ENCODE peak calls at places on chromosomes 16 and 17, in six cellular contexts. O, R, H, Q, J and Y are unnamed samples.

GRCh38 chr16:85316321-85316919 is 204.1 kb upstream of the CIBAR2 start:
- DNase-seq in O (peak), J (no peak), H (no peak), Q (no peak), R (peak), Y (peak)

GRCh38 chr17:78426293-78426879 is 47.9 kb downstream of the PGS1 start:
- DNase-seq in J (no peak), Q (no peak), O (no peak), H (peak), R (no peak), Y (no peak)

GRCh38 chr16:81026429-81026828 is 9.2 kb upstream of the ATMIN start:
- DNase-seq in R (no peak), Q (no peak), O (no peak), J (no peak), H (no peak), Y (no peak)

GRCh38 chr17:57566724-57567123 is 178.4 kb downstream of the CCDC182 start:
- DNase-seq in Q (no peak), H (no peak), O (no peak), J (no peak), R (no peak), Y (no peak)

GRCh38 chr17:78458739-78459335 is 80.4 kb downstream of the PGS1 start:
- DNase-seq in Q (no peak), H (no peak), R (peak), J (no peak), O (no peak), Y (no peak)

GRCh38 chr17:19948100-19948943 is 29.3 kb downstream of the AKAP10 start:
- DNase-seq in H (no peak), J (no peak), Q (no peak), O (no peak), R (no peak), Y (no peak)

GRCh38 chr17:3954921-3955320 is 9.3 kb downstream of the ATP2A3 start:
- DNase-seq in Q (no peak), H (no peak), R (no peak), O (no peak), J (no peak), Y (no peak)

GRCh38 chr16:85334718-85335583 is 222.7 kb upstream of the CIBAR2 start:
- DNase-seq in H (peak), O (peak), Q (no peak), J (no peak), R (no peak), Y (no peak)

GRCh38 chr17:57995076-57995956 is 7.3 kb upstream of the VEZF1 start:
- DNase-seq in H (no peak), R (peak), O (peak), Q (peak), J (peak), Y (no peak)

GRCh38 chr16:78045865-78046581 is 23.7 kb downstream of the CLEC3A start:
- DNase-seq in O (peak), Q (peak), R (no peak), H (peak), J (peak), Y (no peak)

GRCh38 chr16:52581530-52581929 is 34.6 kb upstream of the TOX3 start:
- DNase-seq in O (no peak), R (peak), Q (no peak), H (no peak), J (no peak), Y (no peak)

GRCh38 chr17:49443862-49444261 is 29.2 kb upstream of the PHB1 start:
- DNase-seq in R (no peak), H (no peak), O (no peak), Q (no peak), J (no peak), Y (no peak)

GRCh38 chr16:15942901-15943690 is 6.3 kb upstream of the ABCC1 start:
- DNase-seq in Q (no peak), J (no peak), H (no peak), R (no peak), O (no peak), Y (no peak)

GRCh38 chr17:17152385-17152784 is 53.7 kb downstream of the PLD6 start:
- DNase-seq in Q (no peak), J (no peak), H (no peak), R (no peak), O (no peak), Y (no peak)

GRCh38 chr17:40111221-40112128 is 10.3 kb upstream of the MSL1 start:
- DNase-seq in Q (peak), J (peak), H (peak), O (peak), R (peak), Y (peak)

GRCh38 chr16:86044881-86045600 is 146.1 kb downstream of the IRF8 start:
- DNase-seq in H (peak), J (no peak), R (no peak), O (no peak), Q (no peak), Y (peak)